ENCODE peak calls at places on chromosomes 13 and 19, in seven cellular contexts. One of them, this sample, is unnamed.

GRCh38 chr13:43289458-43290255 is 266.3 kb downstream of the DNAJC15 start:
- DNase-seq in IMR-90: peak
- DNase-seq in B cell: no peak
- DNase-seq in HuH-7.5: no peak
- DNase-seq in CD4-positive, alpha-beta T cell: no peak
- DNase-seq in memory B cell: no peak
- DNase-seq in KG1: no peak
- DNase-seq in this sample: no peak

GRCh38 chr13:95403349-95404140 is 102.3 kb upstream of the ABCC4 start:
- DNase-seq in IMR-90: no peak
- DNase-seq in B cell: no peak
- DNase-seq in HuH-7.5: no peak
- DNase-seq in CD4-positive, alpha-beta T cell: no peak
- DNase-seq in memory B cell: no peak
- DNase-seq in KG1: no peak
- DNase-seq in this sample: no peak

GRCh38 chr19:13083008-13083404 is 19.7 kb downstream of the LYL1 start:
- DNase-seq in IMR-90: no peak
- DNase-seq in B cell: no peak
- DNase-seq in HuH-7.5: no peak
- DNase-seq in CD4-positive, alpha-beta T cell: no peak
- DNase-seq in memory B cell: no peak
- DNase-seq in KG1: no peak
- DNase-seq in this sample: no peak

GRCh38 chr13:44404261-44405139 is 30.9 kb downstream of the SERP2 start:
- DNase-seq in IMR-90: no peak
- DNase-seq in B cell: no peak
- DNase-seq in HuH-7.5: peak
- DNase-seq in CD4-positive, alpha-beta T cell: no peak
- DNase-seq in memory B cell: no peak
- DNase-seq in KG1: no peak
- DNase-seq in this sample: no peak

GRCh38 chr19:58516964-58517833 is 2.4 kb downstream of the ZBTB45 start:
- DNase-seq in IMR-90: no peak
- DNase-seq in B cell: no peak
- DNase-seq in HuH-7.5: no peak
- DNase-seq in CD4-positive, alpha-beta T cell: no peak
- DNase-seq in memory B cell: no peak
- DNase-seq in KG1: no peak
- DNase-seq in this sample: no peak

GRCh38 chr13:75251188-75251587 is 230.8 kb downstream of the TBC1D4 start:
- DNase-seq in IMR-90: no peak
- DNase-seq in B cell: no peak
- DNase-seq in HuH-7.5: no peak
- DNase-seq in CD4-positive, alpha-beta T cell: no peak
- DNase-seq in memory B cell: no peak
- DNase-seq in KG1: no peak
- DNase-seq in this sample: no peak

GRCh38 chr13:40664100-40665060 is 2.1 kb downstream of the FOXO1 start:
- DNase-seq in IMR-90: no peak
- DNase-seq in B cell: peak
- DNase-seq in HuH-7.5: peak
- DNase-seq in CD4-positive, alpha-beta T cell: peak
- DNase-seq in memory B cell: peak
- DNase-seq in KG1: no peak
- DNase-seq in this sample: no peak

GRCh38 chr19:46784262-46785053 is 3.9 kb downstream of the SLC1A5 start:
- DNase-seq in IMR-90: peak
- DNase-seq in B cell: no peak
- DNase-seq in HuH-7.5: peak
- DNase-seq in CD4-positive, alpha-beta T cell: no peak
- DNase-seq in memory B cell: no peak
- DNase-seq in KG1: peak
- DNase-seq in this sample: peak

GRCh38 chr19:50831026-50831396 is 2.4 kb downstream of the KLK15 start:
- DNase-seq in IMR-90: no peak
- DNase-seq in B cell: no peak
- DNase-seq in HuH-7.5: no peak
- DNase-seq in CD4-positive, alpha-beta T cell: no peak
- DNase-seq in memory B cell: no peak
- DNase-seq in KG1: no peak
- DNase-seq in this sample: no peak

GRCh38 chr19:13436352-13436751 is 69.9 kb downstream of the CACNA1A start:
- DNase-seq in IMR-90: no peak
- DNase-seq in B cell: no peak
- DNase-seq in HuH-7.5: no peak
- DNase-seq in CD4-positive, alpha-beta T cell: no peak
- DNase-seq in memory B cell: no peak
- DNase-seq in KG1: no peak
- DNase-seq in this sample: no peak

GRCh38 chr19:4327252-4327876 is 11.3 kb downstream of the STAP2 start:
- DNase-seq in IMR-90: peak
- DNase-seq in B cell: peak
- DNase-seq in HuH-7.5: no peak
- DNase-seq in CD4-positive, alpha-beta T cell: peak
- DNase-seq in memory B cell: peak
- DNase-seq in KG1: peak
- DNase-seq in this sample: no peak

GRCh38 chr19:17289489-17289888 is 7.8 kb downstream of the ANKLE1 start:
- DNase-seq in IMR-90: peak
- DNase-seq in B cell: peak
- DNase-seq in HuH-7.5: peak
- DNase-seq in CD4-positive, alpha-beta T cell: no peak
- DNase-seq in memory B cell: peak
- DNase-seq in KG1: no peak
- DNase-seq in this sample: no peak

GRCh38 chr13:49586717-49587116 is 1.4 kb upstream of the RCBTB1 start:
- DNase-seq in IMR-90: no peak
- DNase-seq in B cell: no peak
- DNase-seq in HuH-7.5: no peak
- DNase-seq in CD4-positive, alpha-beta T cell: no peak
- DNase-seq in memory B cell: no peak
- DNase-seq in KG1: no peak
- DNase-seq in this sample: no peak

GRCh38 chr13:102902789-102903347 is 57.0 kb downstream of the ERCC5 start:
- DNase-seq in IMR-90: no peak
- DNase-seq in B cell: no peak
- DNase-seq in HuH-7.5: no peak
- DNase-seq in CD4-positive, alpha-beta T cell: no peak
- DNase-seq in memory B cell: no peak
- DNase-seq in KG1: no peak
- DNase-seq in this sample: no peak

This sample was measured in GDM1.